ENCODE peak calls at places on chromosome 21, in six cellular contexts. One of them, this sample, is unnamed.

GRCh38 chr21:33948096-33948950 is 32.7 kb upstream of the ATP5PO start:
- DNase-seq in activated gamma-delta T cell treated with Interleukin-2 at 50 U/mL for 16 hours: peak; percentile 88
- DNase-seq in H9: peak; percentile 92
- DNase-seq in germinal center: peak; percentile 80
- DNase-seq in HEK293T: peak; percentile 39
- DNase-seq in epithelial cell of esophagus: peak; percentile 75
- DNase-seq in this sample: peak; percentile 92

GRCh38 chr21:36575306-36575705 is 95.4 kb upstream of the CLDN14 start:
- DNase-seq in activated gamma-delta T cell treated with Interleukin-2 at 50 U/mL for 16 hours: no peak
- DNase-seq in H9: no peak
- DNase-seq in germinal center: no peak
- DNase-seq in HEK293T: no peak
- DNase-seq in epithelial cell of esophagus: no peak
- DNase-seq in this sample: no peak

GRCh38 chr21:32174819-32175218 is 104.0 kb downstream of the MIS18A start:
- DNase-seq in activated gamma-delta T cell treated with Interleukin-2 at 50 U/mL for 16 hours: no peak
- DNase-seq in H9: no peak
- DNase-seq in germinal center: no peak
- DNase-seq in HEK293T: no peak
- DNase-seq in epithelial cell of esophagus: peak; percentile 22
- DNase-seq in this sample: no peak

GRCh38 chr21:32414579-32415358 is 2.3 kb downstream of the EVA1C start:
- DNase-seq in activated gamma-delta T cell treated with Interleukin-2 at 50 U/mL for 16 hours: no peak
- DNase-seq in H9: no peak
- DNase-seq in germinal center: no peak
- DNase-seq in HEK293T: no peak
- DNase-seq in epithelial cell of esophagus: peak; percentile 60
- DNase-seq in this sample: no peak

GRCh38 chr21:41369105-41369914 is 7.5 kb downstream of the MX2 start:
- DNase-seq in activated gamma-delta T cell treated with Interleukin-2 at 50 U/mL for 16 hours: peak; percentile 25
- DNase-seq in H9: peak; percentile 80
- DNase-seq in germinal center: peak; percentile 73
- DNase-seq in HEK293T: no peak
- DNase-seq in epithelial cell of esophagus: no peak
- DNase-seq in this sample: peak; percentile 66

GRCh38 chr21:35041122-35041521 is 8.0 kb downstream of the RUNX1 start:
- DNase-seq in activated gamma-delta T cell treated with Interleukin-2 at 50 U/mL for 16 hours: no peak
- DNase-seq in H9: no peak
- DNase-seq in germinal center: no peak
- DNase-seq in HEK293T: no peak
- DNase-seq in epithelial cell of esophagus: no peak
- DNase-seq in this sample: no peak

GRCh38 chr21:36044056-36044455 is 16.3 kb downstream of the SETD4 start:
- DNase-seq in activated gamma-delta T cell treated with Interleukin-2 at 50 U/mL for 16 hours: no peak
- DNase-seq in H9: no peak
- DNase-seq in germinal center: no peak
- DNase-seq in HEK293T: no peak
- DNase-seq in epithelial cell of esophagus: no peak
- DNase-seq in this sample: no peak

GRCh38 chr21:37620401-37620800 is 253.8 kb downstream of the DYRK1A start:
- DNase-seq in activated gamma-delta T cell treated with Interleukin-2 at 50 U/mL for 16 hours: no peak
- DNase-seq in H9: no peak
- DNase-seq in germinal center: no peak
- DNase-seq in HEK293T: no peak
- DNase-seq in epithelial cell of esophagus: no peak
- DNase-seq in this sample: no peak

GRCh38 chr21:37670883-37671282 is 245.4 kb downstream of the KCNJ6 start:
- DNase-seq in activated gamma-delta T cell treated with Interleukin-2 at 50 U/mL for 16 hours: no peak
- DNase-seq in H9: no peak
- DNase-seq in germinal center: no peak
- DNase-seq in HEK293T: no peak
- DNase-seq in epithelial cell of esophagus: peak; percentile 49
- DNase-seq in this sample: no peak

GRCh38 chr21:44949161-44950015 is 9.6 kb downstream of the SLX9 start:
- DNase-seq in activated gamma-delta T cell treated with Interleukin-2 at 50 U/mL for 16 hours: peak; percentile 88
- DNase-seq in H9: peak; percentile 91
- DNase-seq in germinal center: peak; percentile 82
- DNase-seq in HEK293T: peak; percentile 86
- DNase-seq in epithelial cell of esophagus: peak; percentile 79
- DNase-seq in this sample: peak; percentile 88

GRCh38 chr21:15397258-15397657 is 332.5 kb upstream of the NRIP1 start:
- DNase-seq in activated gamma-delta T cell treated with Interleukin-2 at 50 U/mL for 16 hours: no peak
- DNase-seq in H9: no peak
- DNase-seq in germinal center: no peak
- DNase-seq in HEK293T: no peak
- DNase-seq in epithelial cell of esophagus: no peak
- DNase-seq in this sample: no peak

GRCh38 chr21:31136891-31137290 is 98.6 kb upstream of the KRTAP19-8 start:
- DNase-seq in activated gamma-delta T cell treated with Interleukin-2 at 50 U/mL for 16 hours: no peak
- DNase-seq in H9: no peak
- DNase-seq in germinal center: peak; percentile 31
- DNase-seq in HEK293T: no peak
- DNase-seq in epithelial cell of esophagus: no peak
- DNase-seq in this sample: no peak

GRCh38 chr21:14453339-14453738 is 70.4 kb upstream of the HSPA13 start:
- DNase-seq in activated gamma-delta T cell treated with Interleukin-2 at 50 U/mL for 16 hours: no peak
- DNase-seq in H9: no peak
- DNase-seq in germinal center: no peak
- DNase-seq in HEK293T: no peak
- DNase-seq in epithelial cell of esophagus: peak; percentile 22
- DNase-seq in this sample: no peak

GRCh38 chr21:37088196-37088595 is 15.1 kb downstream of the TTC3 start:
- DNase-seq in activated gamma-delta T cell treated with Interleukin-2 at 50 U/mL for 16 hours: no peak
- DNase-seq in H9: no peak
- DNase-seq in germinal center: no peak
- DNase-seq in HEK293T: no peak
- DNase-seq in epithelial cell of esophagus: no peak
- DNase-seq in this sample: no peak

GRCh38 chr21:36207577-36208320 is 51.1 kb downstream of the DOP1B start:
- DNase-seq in activated gamma-delta T cell treated with Interleukin-2 at 50 U/mL for 16 hours: no peak
- DNase-seq in H9: no peak
- DNase-seq in germinal center: no peak
- DNase-seq in HEK293T: no peak
- DNase-seq in epithelial cell of esophagus: peak; percentile 65
- DNase-seq in this sample: no peak

GRCh38 chr21:27300770-27301169 is 333.9 kb upstream of the ADAMTS5 start:
- DNase-seq in activated gamma-delta T cell treated with Interleukin-2 at 50 U/mL for 16 hours: no peak
- DNase-seq in H9: no peak
- DNase-seq in germinal center: no peak
- DNase-seq in HEK293T: no peak
- DNase-seq in epithelial cell of esophagus: no peak
- DNase-seq in this sample: no peak

GRCh38 chr21:18369115-18369514 is 34.5 kb downstream of the TMPRSS15 start:
- DNase-seq in activated gamma-delta T cell treated with Interleukin-2 at 50 U/mL for 16 hours: no peak
- DNase-seq in H9: no peak
- DNase-seq in germinal center: no peak
- DNase-seq in HEK293T: peak; percentile 14
- DNase-seq in epithelial cell of esophagus: peak; percentile 1
- DNase-seq in this sample: no peak

GRCh38 chr21:45326169-45326833 is 38.6 kb upstream of the POFUT2 start:
- DNase-seq in activated gamma-delta T cell treated with Interleukin-2 at 50 U/mL for 16 hours: no peak
- DNase-seq in H9: no peak
- DNase-seq in germinal center: no peak
- DNase-seq in HEK293T: no peak
- DNase-seq in epithelial cell of esophagus: no peak
- DNase-seq in this sample: no peak

GRCh38 chr21:27152996-27153395 is 186.1 kb upstream of the ADAMTS5 start:
- DNase-seq in activated gamma-delta T cell treated with Interleukin-2 at 50 U/mL for 16 hours: no peak
- DNase-seq in H9: no peak
- DNase-seq in germinal center: no peak
- DNase-seq in HEK293T: no peak
- DNase-seq in epithelial cell of esophagus: peak; percentile 77
- DNase-seq in this sample: no peak

GRCh38 chr21:41601573-41602371 is 93.8 kb upstream of the TMPRSS2 start:
- DNase-seq in activated gamma-delta T cell treated with Interleukin-2 at 50 U/mL for 16 hours: no peak
- DNase-seq in H9: no peak
- DNase-seq in germinal center: no peak
- DNase-seq in HEK293T: no peak
- DNase-seq in epithelial cell of esophagus: peak; percentile 20
- DNase-seq in this sample: no peak

GRCh38 chr21:16402752-16403151 is 673.0 kb downstream of the USP25 start:
- DNase-seq in activated gamma-delta T cell treated with Interleukin-2 at 50 U/mL for 16 hours: no peak
- DNase-seq in H9: no peak
- DNase-seq in germinal center: no peak
- DNase-seq in HEK293T: no peak
- DNase-seq in epithelial cell of esophagus: no peak
- DNase-seq in this sample: no peak

GRCh38 chr21:33642896-33643657 is 776 bp downstream of the ITSN1 start:
- DNase-seq in activated gamma-delta T cell treated with Interleukin-2 at 50 U/mL for 16 hours: peak; percentile 8
- DNase-seq in H9: peak; percentile 42
- DNase-seq in germinal center: peak; percentile 16
- DNase-seq in HEK293T: peak; percentile 25
- DNase-seq in epithelial cell of esophagus: peak; percentile 29
- DNase-seq in this sample: peak; percentile 62

GRCh38 chr21:37257967-37258877 is 8.9 kb downstream of the VPS26C start:
- DNase-seq in activated gamma-delta T cell treated with Interleukin-2 at 50 U/mL for 16 hours: peak; percentile 74
- DNase-seq in H9: peak; percentile 84
- DNase-seq in germinal center: peak; percentile 75
- DNase-seq in HEK293T: no peak
- DNase-seq in epithelial cell of esophagus: peak; percentile 83
- DNase-seq in this sample: peak; percentile 80

GRCh38 chr21:19523731-19524130 is 1120.1 kb upstream of the TMPRSS15 start:
- DNase-seq in activated gamma-delta T cell treated with Interleukin-2 at 50 U/mL for 16 hours: no peak
- DNase-seq in H9: no peak
- DNase-seq in germinal center: no peak
- DNase-seq in HEK293T: no peak
- DNase-seq in epithelial cell of esophagus: no peak
- DNase-seq in this sample: no peak

GRCh38 chr21:42047821-42048613 is 23.1 kb upstream of the UMODL1 start:
- DNase-seq in activated gamma-delta T cell treated with Interleukin-2 at 50 U/mL for 16 hours: no peak
- DNase-seq in H9: no peak
- DNase-seq in germinal center: no peak
- DNase-seq in HEK293T: no peak
- DNase-seq in epithelial cell of esophagus: no peak
- DNase-seq in this sample: no peak

GRCh38 chr21:44290327-44291077 is 4.8 kb downstream of the AIRE start:
- DNase-seq in activated gamma-delta T cell treated with Interleukin-2 at 50 U/mL for 16 hours: no peak
- DNase-seq in H9: no peak
- DNase-seq in germinal center: no peak
- DNase-seq in HEK293T: no peak
- DNase-seq in epithelial cell of esophagus: no peak
- DNase-seq in this sample: no peak

GRCh38 chr21:15009964-15010363 is 54.8 kb downstream of the NRIP1 start:
- DNase-seq in activated gamma-delta T cell treated with Interleukin-2 at 50 U/mL for 16 hours: no peak
- DNase-seq in H9: no peak
- DNase-seq in germinal center: no peak
- DNase-seq in HEK293T: no peak
- DNase-seq in epithelial cell of esophagus: no peak
- DNase-seq in this sample: no peak

GRCh38 chr21:44958471-44959191 is 18.8 kb downstream of the SLX9 start:
- DNase-seq in activated gamma-delta T cell treated with Interleukin-2 at 50 U/mL for 16 hours: no peak
- DNase-seq in H9: no peak
- DNase-seq in germinal center: no peak
- DNase-seq in HEK293T: no peak
- DNase-seq in epithelial cell of esophagus: no peak
- DNase-seq in this sample: peak; percentile 67